ENCODE peak calls at places on chromosome 17, in five cellular contexts. I is GM12878, Z is HCT116, W is HepG2, R is K562. V is an unnamed sample.

GRCh38 chr17:489758-490329 is 137.2 kb upstream of the RPH3AL start:
- DNase-seq in I (no peak), Z (no peak), W (peak), R (no peak), V (peak)

GRCh38 chr17:40310882-40311391 is 2.0 kb downstream of the RARA start:
- DNase-seq in I (no peak), Z (no peak), W (no peak), R (no peak), V (peak)

GRCh38 chr17:36850794-36851193 is 86.5 kb upstream of the LHX1 start:
- DNase-seq in I (no peak), Z (peak), W (no peak), R (peak), V (no peak)

GRCh38 chr17:17343896-17344506 is 40.8 kb downstream of the NT5M start:
- DNase-seq in I (no peak), Z (no peak), W (no peak), R (no peak), V (no peak)

GRCh38 chr17:14866266-14866665 is 398.9 kb downstream of the PMP22 start:
- DNase-seq in I (no peak), Z (no peak), W (no peak), R (no peak), V (no peak)

GRCh38 chr17:33091271-33091670 is 99.6 kb downstream of the SPACA3 start:
- DNase-seq in I (no peak), Z (no peak), W (no peak), R (no peak), V (no peak)

GRCh38 chr17:21370430-21370829 is 5.7 kb upstream of the KCNJ12 start:
- DNase-seq in I (no peak), Z (no peak), W (no peak), R (no peak), V (no peak)

GRCh38 chr17:1961187-1961586 is 63.9 kb downstream of the RTN4RL1 start:
- DNase-seq in I (no peak), Z (no peak), W (no peak), R (peak), V (no peak)

GRCh38 chr17:46977348-46977747 is 1.7 kb downstream of the RPRML start:
- DNase-seq in I (no peak), Z (no peak), W (peak), R (peak), V (peak)
- TF ChIP-seq YY1 in I (no peak), Z (no peak), W (no peak), R (peak), V (no peak)

GRCh38 chr17:56173958-56174357 is 20.7 kb downstream of the ANKFN1 start:
- DNase-seq in I (no peak), Z (no peak), W (no peak), R (no peak), V (no peak)
- TF ChIP-seq ZBTB33 in I (no peak), Z (no peak), W (no peak), R (no peak), V (no peak)

GRCh38 chr17:19650826-19651225 is 2.3 kb downstream of the ALDH3A2 start:
- DNase-seq in I (no peak), Z (no peak), W (no peak), R (no peak), V (no peak)

GRCh38 chr17:19646788-19647696 is 1.5 kb upstream of the ALDH3A2 start:
- DNase-seq in I (no peak), Z (peak), W (peak), R (no peak), V (no peak)

GRCh38 chr17:19647697-19648474 is 665 bp upstream of the ALDH3A2 start:
- DNase-seq in I (peak), Z (peak), W (peak), R (no peak), V (no peak)

GRCh38 chr17:19651461-19652238 is 3.1 kb downstream of the ALDH3A2 start:
- DNase-seq in I (no peak), Z (no peak), W (no peak), R (no peak), V (no peak)

GRCh38 chr17:19648475-19649406 is at the start of gene ALDH3A2:
- DNase-seq in I (peak), Z (peak), W (peak), R (peak), V (peak)
- TF ChIP-seq CTCF in I (peak), Z (no peak), W (peak), R (no peak), V (peak)

DNA sequence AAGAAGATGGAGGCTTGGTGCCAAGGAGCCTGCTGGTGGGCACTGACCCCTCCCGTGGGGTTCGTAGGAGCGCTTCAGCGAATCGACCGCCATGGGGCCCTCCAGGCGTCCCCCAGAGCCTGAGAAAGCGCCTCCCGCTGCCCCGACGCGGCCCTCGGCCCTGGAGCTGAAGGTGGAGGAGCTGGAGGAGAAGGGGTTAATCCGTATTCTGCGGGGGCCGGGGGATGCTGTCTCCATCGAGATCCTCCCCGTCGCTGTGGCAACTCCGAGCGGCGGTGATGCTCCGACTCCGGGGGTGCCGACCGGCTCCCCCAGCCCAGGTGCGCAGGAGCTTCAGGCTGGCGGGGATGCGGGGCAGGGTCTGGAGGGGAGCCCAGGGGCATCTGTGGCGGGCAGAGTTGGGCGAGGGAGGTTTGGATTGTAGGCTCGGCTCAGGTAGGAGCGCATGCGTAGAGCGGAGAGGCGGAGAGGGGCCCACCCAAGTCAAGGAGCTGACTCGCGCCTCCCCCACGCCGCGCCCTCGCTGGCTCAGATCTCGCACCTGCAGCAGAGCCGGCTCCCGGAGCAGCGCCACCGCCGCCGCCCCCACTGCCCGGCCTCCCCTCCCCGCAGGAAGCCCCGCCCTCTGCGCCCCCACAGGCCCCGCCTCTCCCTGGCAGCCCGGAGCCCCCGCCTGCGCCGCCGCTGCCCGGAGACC is 19.8 kb downstream of the FMNL1 start:
- DNase-seq in I (no peak), Z (no peak), W (no peak), R (no peak), V (peak)
- TF ChIP-seq YY1 in I (no peak), Z (no peak), W (no peak), R (no peak), V (no peak)

DNA sequence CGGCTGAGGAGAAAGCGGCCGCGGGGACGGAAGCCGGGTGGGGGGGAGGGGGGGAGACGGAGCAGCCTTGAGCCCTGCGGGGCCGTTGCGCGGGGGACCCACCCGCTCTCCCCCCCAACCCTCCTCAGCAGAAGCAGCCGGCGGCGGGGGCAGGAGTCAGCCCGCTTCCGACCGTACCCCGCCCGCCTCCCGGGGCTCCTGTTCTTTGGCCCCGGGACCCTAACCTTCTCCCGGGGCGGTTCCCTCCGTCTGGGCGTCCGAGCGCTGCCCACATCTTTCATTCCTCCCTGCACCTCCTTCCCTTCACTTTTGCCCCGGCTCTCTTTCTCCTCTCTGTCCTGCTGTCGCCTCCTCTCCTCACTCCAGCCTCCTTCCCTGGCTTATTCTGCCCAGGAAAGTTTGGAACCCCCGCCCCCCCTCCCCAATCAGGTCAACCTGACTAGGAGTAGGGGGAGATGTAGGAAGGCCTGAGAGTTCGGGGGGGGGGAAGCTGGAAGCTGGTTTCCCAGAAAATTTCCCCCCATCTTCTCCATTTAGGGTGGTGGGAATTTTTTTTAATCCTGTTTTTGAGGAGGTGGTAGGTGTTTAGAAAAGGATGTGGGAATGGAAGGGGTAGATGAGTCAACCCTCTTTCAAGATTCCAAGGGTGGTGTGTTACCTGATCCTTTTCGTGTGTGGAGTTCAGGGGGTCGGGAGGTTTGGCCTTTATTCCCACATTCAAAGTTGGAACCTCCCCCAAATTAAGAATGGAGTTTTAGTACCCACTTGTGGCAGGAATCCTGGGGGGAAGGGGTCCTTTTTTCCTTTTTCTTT is 427 bp upstream of the NLK start:
- DNase-seq in I (no peak), Z (no peak), W (no peak), R (no peak), V (no peak)
- TF ChIP-seq ZBTB33 in I (no peak), Z (no peak), W (no peak), R (no peak), V (no peak)

DNA sequence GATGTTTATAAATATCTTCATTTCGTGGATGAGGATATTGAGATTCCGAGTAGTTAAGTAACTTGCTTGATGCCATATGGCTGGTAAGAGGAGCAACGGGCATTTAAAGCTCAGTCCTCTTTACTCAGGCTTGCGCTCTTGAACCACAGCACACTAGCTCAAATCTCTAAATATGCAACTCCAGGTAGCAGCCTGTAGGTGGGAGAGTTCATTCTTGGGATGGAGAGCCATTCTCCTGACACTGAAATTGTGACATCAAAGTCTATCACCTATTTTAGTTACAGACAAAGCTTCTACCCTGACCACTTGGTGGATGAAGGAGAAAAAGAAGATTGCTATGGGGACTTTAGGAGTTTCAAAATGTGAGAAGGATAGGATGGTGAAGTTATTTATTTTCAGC is 118.1 kb upstream of the CA10 start:
- DNase-seq in I (no peak), Z (no peak), W (no peak), R (no peak), V (no peak)
- TF ChIP-seq CTCF in I (no peak), Z (no peak), W (no peak), R (no peak), V (no peak)

GRCh38 chr17:18968945-18969887 is 17.3 kb downstream of the SLC5A10 start:
- DNase-seq in I (no peak), Z (no peak), W (no peak), R (peak), V (no peak)
- TF ChIP-seq YY1 in I (no peak), Z (no peak), W (no peak), R (no peak), V (no peak)